ENCODE peak calls at places on chromosomes 11 and 22, in ten cellular contexts. K is AG04449, G is lower leg skin, V is cardiac fibroblast, T is AG04450, F is fibroblast of pulmonary artery, U is endothelial cell, W is psoas muscle, Q is H9, I is heart right ventricle. Y is an unnamed sample.

GRCh38 chr11:62680825-62681240 is 2.0 kb upstream of the UBXN1 start:
- DNase-seq in G (no peak), Q (no peak), I (peak; percentile 62), K (no peak), U (peak; percentile 37), F (peak; percentile 88), T (peak; percentile 72), V (peak; percentile 92), W (peak; percentile 71), Y (no peak)

GRCh38 chr11:118605116-118605867 is 2.1 kb upstream of the PHLDB1 start:
- DNase-seq in F (peak; percentile 98), G (peak; percentile 94), W (peak; percentile 86), T (peak; percentile 85), K (peak; percentile 38), U (no peak), Q (no peak), V (peak; percentile 97), I (peak; percentile 87), Y (peak; percentile 44)

GRCh38 chr11:35151896-35152295 is 12.9 kb downstream of the CD44 start:
- DNase-seq in Q (peak; percentile 72), I (no peak), T (no peak), G (no peak), V (no peak), F (no peak), W (no peak), U (no peak), K (no peak), Y (no peak)

GRCh38 chr11:16779436-16779835 is 41.0 kb downstream of the C11orf58 start:
- DNase-seq in W (no peak), G (peak; percentile 82), F (no peak), T (no peak), U (no peak), V (no peak), K (no peak), Q (peak; percentile 69), I (no peak), Y (no peak)

GRCh38 chr11:73273246-73273890 is 1.2 kb downstream of the P2RY6 start:
- DNase-seq in I (no peak), Q (no peak), T (no peak), U (no peak), V (no peak), F (no peak), K (no peak), W (no peak), G (peak; percentile 58), Y (no peak)

GRCh38 chr22:49640366-49641095 is 187.1 kb downstream of the BRD1 start:
- DNase-seq in I (no peak), F (no peak), T (no peak), G (no peak), K (no peak), Q (no peak), W (no peak), U (no peak), V (no peak), Y (no peak)

GRCh38 chr11:29333993-29334780 is 682.6 kb downstream of the KCNA4 start:
- DNase-seq in V (peak; percentile 72), I (no peak), W (no peak), Q (peak; percentile 25), G (no peak), K (no peak), U (no peak), T (peak; percentile 71), F (peak; percentile 80), Y (peak; percentile 9)

GRCh38 chr11:17780668-17781067 is 46.1 kb downstream of the KCNC1 start:
- DNase-seq in V (no peak), W (no peak), F (no peak), U (no peak), I (no peak), Q (no peak), T (no peak), G (no peak), K (no peak), Y (no peak)

GRCh38 chr11:111976119-111976518 is 39.0 kb downstream of the DIXDC1 start:
- DNase-seq in U (no peak), W (no peak), I (no peak), G (no peak), Q (no peak), F (no peak), K (no peak), T (no peak), V (no peak), Y (no peak)

GRCh38 chr11:111977141-111978027 is 40.2 kb downstream of the DIXDC1 start:
- DNase-seq in F (peak; percentile 28), V (peak; percentile 42), K (no peak), I (peak; percentile 72), Q (peak; percentile 71), G (peak; percentile 91), T (no peak), U (peak; percentile 62), W (peak; percentile 86), Y (peak; percentile 76)

GRCh38 chr11:111974451-111974850 is 37.3 kb downstream of the DIXDC1 start:
- DNase-seq in I (no peak), T (no peak), K (no peak), G (no peak), U (no peak), W (no peak), F (no peak), Q (no peak), V (no peak), Y (no peak)

GRCh38 chr11:111976614-111977140 is 39.5 kb downstream of the DIXDC1 start:
- DNase-seq in V (no peak), U (no peak), Q (no peak), I (no peak), G (peak; percentile 87), W (no peak), K (no peak), T (no peak), F (no peak), Y (no peak)

DNA sequence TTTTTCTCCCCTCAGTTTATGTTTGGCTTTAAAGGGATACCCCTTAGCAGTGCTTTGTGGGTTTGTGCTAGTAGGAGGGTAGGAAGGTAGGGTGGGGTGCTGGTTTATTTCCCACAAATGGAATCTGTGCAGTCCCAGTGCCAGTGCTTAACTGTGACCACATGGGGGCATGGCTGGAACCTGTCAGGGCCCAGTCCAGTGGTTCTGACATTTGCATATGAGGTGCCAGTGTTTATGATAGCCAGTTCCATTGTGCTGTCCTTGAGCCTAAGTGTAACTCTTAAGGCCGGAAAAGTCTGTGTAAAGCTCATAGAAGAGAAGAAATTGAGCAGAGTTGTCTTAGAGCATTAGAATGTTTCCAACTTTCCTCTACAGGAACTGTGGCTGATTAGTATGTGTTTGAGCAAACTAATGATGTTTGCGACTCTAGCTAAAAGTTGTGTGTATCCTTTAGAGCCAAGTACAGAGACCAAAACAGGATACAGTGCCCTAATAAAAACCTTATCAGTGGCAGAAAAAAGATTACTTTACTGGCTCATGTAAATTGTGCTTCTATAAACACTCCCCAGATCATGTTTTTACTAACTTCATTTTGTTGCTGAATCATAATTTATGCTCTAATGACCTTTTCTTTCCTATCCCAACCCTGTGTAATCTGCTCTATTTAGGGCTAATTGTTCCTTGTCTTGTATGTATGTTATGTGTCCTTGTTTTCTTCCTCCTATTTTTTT is 38.1 kb downstream of the DIXDC1 start:
- DNase-seq in G (no peak), V (no peak), U (no peak), Q (no peak), T (no peak), K (no peak), I (peak; percentile 40), F (no peak), W (no peak), Y (no peak)
- TF ChIP-seq CTCF in G (no peak), V (peak; percentile 11), U (no peak), Q (no peak), T (peak; percentile 13), K (no peak), I (peak; percentile 18), F (peak; percentile 17), W (no peak), Y (no peak)

DNA sequence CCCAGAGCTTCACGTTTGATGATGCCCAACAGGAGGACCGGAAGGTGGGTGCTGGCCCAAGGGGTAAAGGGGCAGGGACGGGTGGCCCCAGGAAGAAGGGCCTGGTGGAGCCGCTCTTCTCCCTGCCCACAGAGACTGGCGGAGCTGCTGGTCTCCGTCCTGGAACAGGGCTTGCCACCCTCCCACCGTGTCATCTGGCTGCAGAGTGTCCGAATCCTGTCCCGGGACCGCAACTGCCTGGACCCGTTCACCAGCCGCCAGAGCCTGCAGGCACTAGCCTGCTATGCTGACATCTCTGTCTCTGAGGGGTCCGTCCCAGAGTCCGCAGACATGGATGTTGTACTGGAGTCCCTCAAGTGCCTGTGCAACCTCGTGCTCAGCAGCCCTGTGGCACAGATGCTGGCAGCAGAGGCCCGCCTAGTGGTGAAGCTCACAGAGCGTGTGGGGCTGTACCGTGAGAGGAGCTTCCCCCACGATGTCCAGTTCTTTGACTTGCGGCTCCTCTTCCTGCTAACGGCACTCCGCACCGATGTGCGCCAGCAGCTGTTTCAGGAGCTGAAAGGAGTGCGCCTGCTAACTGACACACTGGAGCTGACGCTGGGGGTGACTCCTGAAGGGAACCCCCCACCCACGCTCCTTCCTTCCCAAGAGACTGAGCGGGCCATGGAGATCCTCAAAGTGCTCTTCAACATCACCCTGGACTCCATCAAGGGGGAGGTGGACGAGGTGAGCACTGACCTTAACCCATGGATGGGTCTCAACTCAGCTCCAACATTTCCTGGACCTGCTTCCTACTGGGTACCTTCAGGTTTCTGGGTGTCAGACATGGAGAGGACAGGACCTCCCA is 2.0 kb downstream of the RIC8A start:
- DNase-seq in U (no peak), Q (no peak), K (no peak), I (peak; percentile 4), T (no peak), V (peak; percentile 12), F (no peak), G (peak; percentile 87), W (peak; percentile 44), Y (no peak)
- TF ChIP-seq CTCF in U (no peak), Q (no peak), K (peak; percentile 6), I (no peak), T (no peak), V (peak; percentile 10), F (no peak), G (no peak), W (no peak), Y (no peak)

DNA sequence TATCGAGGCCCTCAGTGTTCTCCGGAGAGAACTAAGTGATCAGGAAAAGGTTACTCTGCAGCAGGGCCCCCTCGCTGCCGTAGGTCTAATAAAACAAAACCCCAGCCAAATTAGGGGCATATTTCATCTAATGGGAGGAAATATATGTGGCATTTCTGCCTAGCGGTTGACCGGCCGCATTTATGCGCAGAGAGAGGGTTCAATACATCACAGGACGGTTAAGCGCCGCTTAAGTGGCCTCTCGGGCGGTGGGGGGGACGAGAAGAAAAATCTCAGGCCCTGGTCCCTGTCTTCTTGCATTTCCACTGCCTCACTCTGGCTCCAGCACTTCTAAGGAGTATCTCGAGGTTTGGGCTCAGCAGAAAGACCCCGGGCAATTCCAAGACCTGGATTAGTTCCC is 564.2 kb downstream of the MN1 start:
- DNase-seq in K (no peak), U (no peak), V (no peak), G (no peak), T (no peak), F (no peak), W (no peak), I (no peak), Q (no peak), Y (no peak)
- TF ChIP-seq CTCF in K (no peak), U (no peak), V (no peak), G (no peak), T (no peak), F (no peak), W (no peak), I (no peak), Q (no peak), Y (no peak)

DNA sequence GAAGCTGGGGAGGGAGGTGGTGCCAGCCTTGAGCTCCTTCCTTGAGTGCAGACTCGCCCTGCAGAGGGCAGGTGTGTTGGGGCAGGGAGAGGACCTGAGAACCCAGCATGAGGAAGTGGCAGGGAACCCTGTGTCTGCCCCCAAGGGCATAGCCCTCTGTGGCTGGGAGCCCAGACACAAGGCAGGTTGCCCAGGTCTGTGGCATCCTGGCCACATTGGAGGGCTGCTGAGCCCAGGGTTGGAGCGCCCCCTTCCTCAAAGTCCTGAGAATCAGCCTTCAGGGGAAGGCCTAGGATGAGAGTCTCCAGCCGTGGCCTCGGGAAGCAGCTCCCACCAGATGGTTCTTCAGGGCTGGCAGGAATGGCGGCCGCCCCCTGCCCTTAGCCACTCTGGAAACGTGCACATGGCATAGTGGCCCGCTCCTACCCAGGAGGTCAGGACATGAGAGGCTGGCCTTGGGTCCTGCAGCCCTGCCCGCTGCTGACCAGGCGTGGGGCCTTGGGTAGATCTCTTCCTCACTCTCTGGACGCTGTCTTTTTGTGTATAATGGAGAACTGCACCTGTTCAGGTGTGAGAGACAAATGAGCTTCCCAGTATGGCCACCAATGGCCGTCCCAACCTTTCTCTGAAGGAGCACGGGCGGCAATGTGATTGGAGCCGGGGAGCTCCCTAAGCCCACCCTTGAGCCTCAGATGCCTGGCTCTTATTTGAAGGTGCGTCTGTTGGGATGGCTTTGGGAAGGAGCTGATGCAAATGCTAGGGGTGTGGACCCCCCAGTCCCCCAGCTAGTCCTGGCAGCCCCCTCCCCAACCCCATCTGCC is 4.5 kb upstream of the CDC42BPG start:
- DNase-seq in Q (peak; percentile 82), F (no peak), T (no peak), G (no peak), K (no peak), I (no peak), V (no peak), W (no peak), U (no peak), Y (no peak)
- TF ChIP-seq CTCF in Q (peak; percentile 70), F (no peak), T (no peak), G (no peak), K (no peak), I (no peak), V (no peak), W (no peak), U (no peak), Y (no peak)